ENCODE peak calls at places on chromosomes 6 and 20, in four cellular contexts. One of them, this sample, is unnamed.

GRCh38 chr6:11428895-11429294 is 108.7 kb upstream of the TMEM170B start:
- DNase-seq in CD8-positive, alpha-beta memory T cell: no peak
- DNase-seq in tibial artery: no peak
- DNase-seq in cardiac muscle cell: no peak
- DNase-seq in this sample: no peak

GRCh38 chr6:80143312-80143960 is 37.0 kb downstream of the BCKDHB start:
- DNase-seq in CD8-positive, alpha-beta memory T cell: no peak
- DNase-seq in tibial artery: peak; percentile 85
- DNase-seq in cardiac muscle cell: no peak
- DNase-seq in this sample: no peak

GRCh38 chr6:167786859-167787675 is 39.6 kb upstream of the AFDN start:
- DNase-seq in CD8-positive, alpha-beta memory T cell: no peak
- DNase-seq in tibial artery: no peak
- DNase-seq in cardiac muscle cell: no peak
- DNase-seq in this sample: no peak

GRCh38 chr6:39054577-39055142 is 6.1 kb downstream of the GLP1R start:
- DNase-seq in CD8-positive, alpha-beta memory T cell: no peak
- DNase-seq in tibial artery: peak; percentile 42
- DNase-seq in cardiac muscle cell: no peak
- DNase-seq in this sample: no peak

GRCh38 chr20:50012282-50013263 is 29.8 kb downstream of the SNAI1 start:
- DNase-seq in CD8-positive, alpha-beta memory T cell: no peak
- DNase-seq in tibial artery: no peak
- DNase-seq in cardiac muscle cell: peak; percentile 29
- DNase-seq in this sample: no peak

GRCh38 chr20:47444584-47444983 is 57.1 kb upstream of the NCOA3 start:
- DNase-seq in CD8-positive, alpha-beta memory T cell: no peak
- DNase-seq in tibial artery: no peak
- DNase-seq in cardiac muscle cell: no peak
- DNase-seq in this sample: no peak

GRCh38 chr20:29873946-29874345 is 1383.5 kb upstream of the DEFB115 start:
- DNase-seq in CD8-positive, alpha-beta memory T cell: no peak
- DNase-seq in tibial artery: peak; percentile 78
- DNase-seq in cardiac muscle cell: peak; percentile 23
- DNase-seq in this sample: no peak

GRCh38 chr6:30839666-30840065 is 44.7 kb upstream of the DDR1 start:
- DNase-seq in CD8-positive, alpha-beta memory T cell: no peak
- DNase-seq in tibial artery: no peak
- DNase-seq in cardiac muscle cell: no peak
- DNase-seq in this sample: no peak

GRCh38 chr6:110518281-110518623 is 41.8 kb upstream of the SLC22A16 start:
- DNase-seq in CD8-positive, alpha-beta memory T cell: no peak
- DNase-seq in tibial artery: no peak
- DNase-seq in cardiac muscle cell: peak; percentile 45
- DNase-seq in this sample: no peak

GRCh38 chr20:12673352-12673751 is 335.4 kb upstream of the SPTLC3 start:
- DNase-seq in CD8-positive, alpha-beta memory T cell: no peak
- DNase-seq in tibial artery: no peak
- DNase-seq in cardiac muscle cell: no peak
- DNase-seq in this sample: no peak

DNA sequence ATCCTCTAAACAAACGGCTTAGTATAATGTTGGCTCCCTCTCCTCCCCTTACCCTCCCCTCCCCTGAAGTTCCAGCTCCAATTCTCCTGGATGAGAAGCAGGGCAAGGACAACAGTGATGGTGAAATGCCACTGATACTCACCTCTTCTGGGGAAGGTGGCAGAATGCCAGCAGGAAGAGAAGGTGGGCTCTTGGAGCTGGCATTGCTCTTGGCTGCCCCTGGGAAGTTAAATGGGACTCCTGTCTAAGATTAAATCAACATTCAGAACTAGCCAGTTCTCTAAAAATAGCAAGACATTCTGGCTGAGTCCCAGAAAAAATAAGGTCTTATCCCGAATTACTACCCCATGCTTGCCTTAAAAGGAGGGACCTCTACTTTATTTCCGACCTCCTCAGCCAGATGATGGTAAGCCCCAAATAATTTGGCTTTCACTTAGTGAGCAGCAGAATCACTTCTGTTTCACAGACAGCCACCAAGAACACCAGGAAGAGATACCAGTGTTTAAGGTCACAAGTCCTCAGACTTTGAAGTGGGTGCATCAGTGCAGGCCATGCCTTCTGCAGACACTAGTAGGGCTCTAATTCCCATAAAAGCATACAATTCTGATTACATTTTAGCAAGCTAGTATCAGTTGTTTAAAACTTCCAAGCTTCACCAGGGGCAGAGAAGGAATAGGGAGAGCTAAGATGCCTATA is 46.0 kb upstream of the IL17A start:
- DNase-seq in CD8-positive, alpha-beta memory T cell: no peak
- DNase-seq in tibial artery: no peak
- DNase-seq in cardiac muscle cell: no peak
- DNase-seq in this sample: no peak
- H3K4me3 ChIP-seq in CD8-positive, alpha-beta memory T cell: no peak overlapping the region
- H3K4me3 ChIP-seq in tibial artery: no peak overlapping the region
- H3K4me3 ChIP-seq in cardiac muscle cell: no peak overlapping the region
- H3K4me3 ChIP-seq in this sample: no peak overlapping the region

DNA sequence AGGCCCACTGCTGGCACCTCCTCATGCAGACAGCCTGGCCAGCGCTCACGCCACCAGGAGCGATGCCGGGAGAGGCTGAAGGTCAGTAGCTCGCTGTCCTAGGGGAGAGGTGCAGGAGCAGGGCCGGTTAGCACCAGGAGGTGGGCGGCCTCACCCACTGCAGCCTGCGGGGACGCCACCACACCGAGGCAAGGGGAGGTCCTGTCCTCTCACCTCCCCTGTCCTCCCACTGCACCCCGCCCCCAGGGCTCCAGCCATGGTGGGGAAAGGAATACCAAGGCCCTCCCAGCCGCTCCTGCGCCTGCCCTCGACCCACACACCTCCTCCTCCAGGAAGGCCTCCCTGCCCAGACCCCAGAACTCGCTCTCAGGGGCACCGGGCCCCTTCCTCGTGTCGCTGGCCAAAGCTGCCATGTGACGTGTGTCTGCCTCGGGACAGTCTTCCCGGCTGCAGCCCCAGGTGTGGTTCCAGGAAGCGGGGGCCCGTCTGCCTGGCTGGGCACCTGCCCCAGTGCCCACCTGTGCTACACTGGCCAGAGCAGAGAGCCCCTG is 6.5 kb downstream of the NKAIN4 start:
- DNase-seq in CD8-positive, alpha-beta memory T cell: no peak
- DNase-seq in tibial artery: no peak
- DNase-seq in cardiac muscle cell: no peak
- DNase-seq in this sample: no peak
- H3K27me3 ChIP-seq in CD8-positive, alpha-beta memory T cell: peaks cover 7% of the 10 kb centered on the region
- H3K27me3 ChIP-seq in tibial artery: no peaks in the 10 kb centered on the region
- H3K27me3 ChIP-seq in cardiac muscle cell: peaks cover 39% of the 10 kb centered on the region
- H3K27me3 ChIP-seq in this sample: peaks cover 2% of the 10 kb centered on the region

GRCh38 chr6:6679633-6680032 is 91.1 kb downstream of the LY86 start:
- DNase-seq in CD8-positive, alpha-beta memory T cell: no peak
- DNase-seq in tibial artery: no peak
- DNase-seq in cardiac muscle cell: no peak
- DNase-seq in this sample: no peak
- H3K4me1 ChIP-seq in CD8-positive, alpha-beta memory T cell: peaks cover 9% of the 10 kb centered on the region
- H3K4me1 ChIP-seq in tibial artery: no peaks in the 10 kb centered on the region
- H3K4me1 ChIP-seq in cardiac muscle cell: peaks cover 1% of the 10 kb centered on the region
- H3K4me1 ChIP-seq in this sample: peaks cover 4% of the 10 kb centered on the region

DNA sequence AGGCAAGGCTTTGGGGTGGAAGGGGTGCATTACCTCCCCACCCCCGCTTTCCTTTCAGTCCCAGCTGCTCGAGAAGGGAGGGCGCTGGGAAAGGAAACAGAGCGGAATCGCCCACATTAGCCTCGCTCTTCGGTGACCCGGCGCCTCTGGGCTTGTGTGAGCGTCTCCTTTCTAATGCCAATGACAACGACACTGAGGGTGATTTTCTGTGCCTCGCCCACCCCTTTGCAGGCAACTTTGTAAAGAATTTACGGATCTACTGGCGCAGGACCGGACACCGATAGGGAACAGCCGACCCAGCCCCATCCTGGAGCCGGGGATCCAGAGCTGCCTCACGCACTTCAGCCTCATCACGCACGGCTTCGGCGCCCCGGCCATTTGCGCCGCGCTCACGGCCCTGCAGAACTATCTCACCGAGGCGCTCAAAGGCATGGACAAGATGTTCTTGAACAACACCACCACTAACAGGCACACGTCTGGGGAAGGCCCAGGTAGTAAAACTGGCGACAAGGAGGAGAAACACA is 24.3 kb downstream of the TFAP2B start:
- DNase-seq in CD8-positive, alpha-beta memory T cell: no peak
- DNase-seq in tibial artery: no peak
- DNase-seq in cardiac muscle cell: no peak
- DNase-seq in this sample: no peak
- H3K4me3 ChIP-seq in CD8-positive, alpha-beta memory T cell: no peak overlapping the region
- H3K4me3 ChIP-seq in tibial artery: no peak overlapping the region
- H3K4me3 ChIP-seq in cardiac muscle cell: no peak overlapping the region
- H3K4me3 ChIP-seq in this sample: no peak overlapping the region

DNA sequence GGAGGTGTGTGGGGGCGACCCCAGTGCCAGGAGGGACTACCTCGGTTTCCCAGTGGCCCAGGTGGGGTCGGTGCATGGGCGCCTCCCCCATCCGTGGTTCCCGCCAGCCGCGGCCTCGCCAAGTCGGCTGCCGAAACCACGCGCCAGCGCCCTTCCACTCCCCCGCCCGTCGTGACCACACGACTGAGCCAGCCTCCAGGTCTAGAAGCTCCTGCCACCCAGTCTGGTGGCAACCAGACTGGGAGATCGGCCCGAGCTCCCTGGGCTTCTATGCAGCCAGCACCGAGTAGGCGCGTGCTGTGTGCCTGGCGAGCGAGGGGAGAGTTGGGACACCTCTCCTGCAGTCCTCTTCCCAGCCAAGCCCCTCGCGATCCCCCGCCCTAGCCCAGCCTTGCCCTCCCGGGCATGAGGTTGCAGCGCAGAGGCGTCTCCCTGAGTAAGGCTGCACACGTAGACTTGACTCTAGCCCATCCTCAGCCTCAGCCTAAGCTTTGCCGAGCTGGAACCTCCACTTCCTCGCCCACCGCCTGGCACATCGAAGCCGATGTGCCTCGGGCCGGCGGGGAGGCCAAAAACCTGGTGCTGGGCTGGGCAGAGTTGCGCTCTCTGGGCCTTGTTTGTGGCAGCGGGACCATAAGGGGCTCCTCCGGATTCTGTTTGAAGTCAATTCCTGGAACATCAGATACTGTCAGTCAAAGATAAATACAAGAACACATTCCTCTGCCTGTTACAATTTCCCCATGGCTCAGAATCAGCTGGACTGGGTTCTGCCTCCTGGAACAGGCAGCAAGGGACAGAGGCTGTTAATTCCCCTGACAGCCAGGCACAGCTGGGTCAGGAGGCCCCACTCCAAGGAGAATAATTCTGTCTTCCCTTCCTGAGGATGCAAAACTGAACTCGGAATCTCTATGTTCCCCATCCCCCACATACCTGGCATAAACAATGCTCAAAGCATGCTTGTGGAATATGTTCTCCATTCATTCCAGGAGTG is 1.5 kb upstream of the CPNE5 start:
- DNase-seq in CD8-positive, alpha-beta memory T cell: peak; percentile 10
- DNase-seq in tibial artery: no peak
- DNase-seq in cardiac muscle cell: no peak
- DNase-seq in this sample: peak; percentile 34
- H3K27me3 ChIP-seq in CD8-positive, alpha-beta memory T cell: peaks cover 15% of the 10 kb centered on the region
- H3K27me3 ChIP-seq in tibial artery: no peaks in the 10 kb centered on the region
- H3K27me3 ChIP-seq in cardiac muscle cell: peaks cover 19% of the 10 kb centered on the region
- H3K27me3 ChIP-seq in this sample: peaks cover 12% of the 10 kb centered on the region

DNA sequence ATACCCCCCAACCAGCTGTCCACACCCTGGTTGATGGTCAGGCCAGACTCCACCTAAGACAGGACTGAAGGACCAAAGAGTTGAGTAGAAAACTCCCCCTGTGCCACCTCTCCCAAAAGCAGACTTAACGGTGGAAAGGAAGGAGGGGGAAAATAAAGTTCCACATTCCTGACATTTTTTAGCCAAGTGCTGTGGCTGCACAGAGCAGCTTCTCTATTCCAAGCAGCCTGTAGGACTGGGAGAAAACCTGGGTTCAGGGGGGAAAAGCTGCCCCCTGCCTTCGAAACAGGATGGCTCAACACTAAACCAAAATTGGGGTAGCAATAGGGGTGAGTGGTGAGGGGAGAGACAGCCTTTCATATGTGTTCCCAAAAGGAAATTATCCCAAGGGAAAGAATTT is 3.6 kb downstream of the TRAM2 start:
- DNase-seq in CD8-positive, alpha-beta memory T cell: no peak
- DNase-seq in tibial artery: no peak
- DNase-seq in cardiac muscle cell: peak; percentile 56
- DNase-seq in this sample: no peak
- H3K4me1 ChIP-seq in CD8-positive, alpha-beta memory T cell: peaks cover 45% of the 10 kb centered on the region
- H3K4me1 ChIP-seq in tibial artery: peaks cover 83% of the 10 kb centered on the region
- H3K4me1 ChIP-seq in cardiac muscle cell: peaks cover 48% of the 10 kb centered on the region
- H3K4me1 ChIP-seq in this sample: peaks cover 44% of the 10 kb centered on the region